ENCODE peak calls at places on chromosomes 16 and 17, in six cellular contexts. R, W, D, Y, K and V are unnamed samples. For H3K36me3, the result is how much of the 10 kb centered on the place peaks cover.

GRCh38 chr17:56593073-56593740 is at the start of gene NOG:
- DNase-seq in Y (peak), D (peak), R (no peak), K (peak), W (peak), V (peak)

GRCh38 chr16:21991621-21992020 is 9.3 kb downstream of the PDZD9 start:
- DNase-seq in W (no peak), Y (peak), K (no peak), R (no peak), D (no peak), V (no peak)

GRCh38 chr16:734981-735881 is 5.6 kb downstream of the CIAO3 start:
- DNase-seq in W (no peak), Y (no peak), D (no peak), R (no peak), K (no peak), V (no peak)

GRCh38 chr16:57041182-57042156 is 50.9 kb upstream of the CPNE2 start:
- DNase-seq in K (no peak), Y (no peak), R (no peak), D (no peak), W (no peak), V (no peak)

GRCh38 chr16:85821441-85821901 is 22.0 kb downstream of the COX4I1 start:
- DNase-seq in Y (peak), W (peak), K (peak), R (peak), D (peak), V (peak)

GRCh38 chr16:53282975-53283946 is 151.0 kb upstream of the RBL2 start:
- DNase-seq in R (no peak), D (peak), K (peak), W (peak), Y (peak), V (peak)

GRCh38 chr16:3752984-3753383 is 35.7 kb upstream of the TRAP1 start:
- DNase-seq in D (no peak), K (no peak), R (no peak), W (no peak), Y (no peak), V (no peak)

GRCh38 chr17:60548990-60549389 is 22.9 kb upstream of the APPBP2 start:
- DNase-seq in K (no peak), W (no peak), D (no peak), R (no peak), Y (no peak), V (no peak)

GRCh38 chr17:50916708-50917417 is 50.7 kb upstream of the TOB1 start:
- DNase-seq in R (no peak), W (no peak), D (no peak), Y (no peak), K (no peak), V (no peak)

GRCh38 chr16:88461291-88462269 is 8.5 kb downstream of the ZFPM1 start:
- DNase-seq in K (peak), R (peak), D (no peak), Y (no peak), W (no peak), V (peak)

GRCh38 chr17:50346313-50347086 is 574 bp downstream of the XYLT2 start:
- DNase-seq in Y (peak), R (no peak), D (no peak), W (no peak), K (peak), V (peak)

GRCh38 chr17:78026381-78026780 is 67.9 kb downstream of the TNRC6C start:
- DNase-seq in K (no peak), R (no peak), D (no peak), W (no peak), Y (no peak), V (no peak)

GRCh38 chr17:43556292-43556691 is 10.2 kb upstream of the ETV4 start:
- DNase-seq in K (peak), R (no peak), D (peak), Y (peak), W (no peak), V (no peak)

GRCh38 chr16:8697965-8698364 is 23.5 kb downstream of the ABAT start:
- DNase-seq in R (no peak), Y (no peak), K (no peak), W (no peak), D (no peak), V (no peak)

GRCh38 chr17:492015-492399 is 139.4 kb upstream of the RPH3AL start:
- DNase-seq in W (no peak), K (no peak), R (no peak), Y (no peak), D (no peak), V (no peak)

GRCh38 chr16:79928142-79928735 is 327.7 kb upstream of the MAF start:
- DNase-seq in Y (no peak), D (no peak), K (no peak), R (no peak), W (no peak), V (no peak)

GRCh38 chr17:51630101-51630671 is 369.8 kb downstream of the UTP18 start:
- DNase-seq in K (no peak), W (no peak), D (no peak), R (no peak), Y (no peak), V (peak)

GRCh38 chr17:151886-152859 is 14.8 kb downstream of the SCGB1C2 start:
- DNase-seq in Y (no peak), R (no peak), W (no peak), K (peak), D (peak), V (no peak)

GRCh38 chr16:70523621-70524405 is at the start of gene SF3B3:
- DNase-seq in K (peak), D (peak), W (peak), R (no peak), Y (peak), V (peak)

GRCh38 chr17:77491921-77492445 is 351.2 kb downstream of the SEC14L1 start:
- DNase-seq in K (no peak), R (no peak), Y (no peak), W (no peak), D (no peak), V (no peak)

GRCh38 chr16:84578538-84579126 is 39.2 kb downstream of the COTL1 start:
- DNase-seq in K (no peak), W (no peak), R (no peak), Y (no peak), D (no peak), V (no peak)

GRCh38 chr16:77794586-77794985 is 6.2 kb downstream of the VAT1L start:
- DNase-seq in K (peak), W (no peak), Y (no peak), R (no peak), D (peak), V (no peak)

GRCh38 chr16:70688266-70688742 is 2.5 kb upstream of the MTSS2 start:
- DNase-seq in D (peak), K (peak), R (no peak), Y (no peak), W (no peak), V (no peak)

GRCh38 chr16:2025878-2026460 is 733 bp upstream of the NHERF2 start:
- DNase-seq in K (no peak), D (no peak), R (no peak), W (no peak), Y (no peak), V (no peak)

GRCh38 chr17:49290690-49291326 is 60.2 kb upstream of the PHOSPHO1 start:
- DNase-seq in Y (peak), K (peak), D (peak), W (no peak), R (no peak), V (peak)

GRCh38 chr16:20383106-20384029 is 21.2 kb downstream of the PDILT start:
- DNase-seq in W (peak), Y (peak), K (peak), D (peak), R (peak), V (peak)

GRCh38 chr16:69132424-69133252 is at the start of the genes CHTF8 and UTP4:
- DNase-seq in Y (peak), W (peak), D (peak), R (no peak), K (peak), V (peak)

GRCh38 chr16:53773150-53773846 is 69.3 kb downstream of the FTO start:
- DNase-seq in K (peak), R (no peak), D (peak), Y (peak), W (peak), V (peak)

GRCh38 chr17:16930571-16931317 is 41.2 kb downstream of the TNFRSF13B start:
- DNase-seq in W (no peak), D (no peak), R (no peak), K (no peak), Y (no peak), V (no peak)

GRCh38 chr16:75621170-75621477 is 2.0 kb downstream of the ADAT1 start:
- DNase-seq in Y (peak), R (no peak), K (peak), W (no peak), D (peak), V (peak)

GRCh38 chr17:27323538-27324212 is 29.8 kb downstream of the WSB1 start:
- DNase-seq in Y (peak), R (no peak), K (peak), D (peak), W (no peak), V (peak)

GRCh38 chr16:2236362-2237075 is at the start of gene DNASE1L2:
- DNase-seq in D (no peak), W (peak), R (no peak), K (peak), Y (peak), V (peak)

GRCh38 chr17:65559802-65560627 is 1.4 kb downstream of the AXIN2 start:
- DNase-seq in Y (peak), W (no peak), R (no peak), K (no peak), D (no peak), V (peak)

GRCh38 chr17:59506907-59507726 is 58.3 kb upstream of the DHX40 start:
- DNase-seq in W (no peak), D (peak), K (peak), R (no peak), Y (peak), V (no peak)

GRCh38 chr16:55955845-55956244 is 80.7 kb upstream of the CES5A start:
- DNase-seq in K (no peak), W (no peak), R (no peak), Y (no peak), D (no peak), V (no peak)

DNA sequence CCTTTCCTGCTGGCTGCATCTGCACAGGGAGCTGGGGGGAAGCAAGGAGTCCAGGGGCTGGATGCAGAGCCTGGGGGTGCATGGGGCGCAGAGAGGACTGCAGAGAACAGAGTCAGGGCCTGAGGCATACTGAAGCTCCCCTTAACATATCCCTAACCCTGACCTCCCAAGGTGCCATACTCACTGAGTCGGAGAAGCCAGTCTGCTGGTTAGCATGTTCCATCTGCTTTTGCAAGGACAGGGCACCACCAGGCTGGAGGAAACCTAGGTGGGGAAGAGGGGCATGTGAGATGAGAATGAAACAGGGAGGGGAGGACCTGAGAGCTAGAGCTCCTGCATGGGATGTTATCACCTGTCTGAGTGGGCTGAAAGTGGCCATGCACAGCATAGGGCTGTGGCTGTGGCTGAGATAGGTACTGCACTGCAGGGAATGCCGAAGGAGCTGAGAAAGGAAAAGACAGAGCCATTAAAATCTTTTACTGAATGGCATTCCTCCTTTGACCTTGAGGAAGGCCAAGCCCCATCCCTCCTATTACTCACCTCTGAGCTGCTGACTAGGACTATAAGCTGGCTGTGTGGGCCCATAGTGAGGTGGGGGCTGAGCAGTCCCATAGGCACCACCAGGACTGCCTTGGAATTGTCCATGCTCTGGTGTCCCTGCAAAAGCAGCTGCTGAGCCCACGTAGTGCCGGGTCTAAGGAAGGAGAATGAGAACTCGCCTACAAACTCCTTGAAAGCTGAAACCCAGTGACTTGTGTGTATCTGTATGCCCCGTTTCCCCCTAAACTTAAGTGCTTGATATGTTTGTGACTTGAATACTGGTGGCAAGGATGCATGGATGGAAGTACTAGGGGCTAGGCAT is 1.9 kb downstream of the GPS2 start:
- DNase-seq in K (no peak), D (peak), W (no peak), R (no peak), Y (no peak), V (peak)
- H3K9ac ChIP-seq in K (peak), D (no peak), W (no peak), R (no peak), Y (no peak), V (no peak)

GRCh38 chr16:11312718-11313492 is 31.8 kb upstream of the PRM1 start:
- DNase-seq in D (peak), R (no peak), K (peak), W (no peak), Y (peak), V (peak)
- H2BK5ac ChIP-seq in D (peak), R (peak), K (peak), W (no peak), Y (peak), V (peak)

GRCh38 chr17:82247856-82248671 is 19.2 kb downstream of the SLC16A3 start:
- DNase-seq in Y (peak), D (no peak), W (no peak), R (no peak), K (no peak), V (no peak)

GRCh38 chr17:82252511-82253178 is 20.9 kb downstream of the CSNK1D start:
- DNase-seq in W (no peak), Y (peak), R (no peak), K (no peak), D (no peak), V (no peak)

GRCh38 chr17:82250868-82251500 is 22.1 kb downstream of the SLC16A3 start:
- DNase-seq in D (no peak), Y (peak), K (no peak), W (no peak), R (no peak), V (no peak)

GRCh38 chr17:82248815-82249638 is 20.2 kb downstream of the SLC16A3 start:
- DNase-seq in K (no peak), Y (peak), R (no peak), D (no peak), W (no peak), V (no peak)

GRCh38 chr17:82249896-82250581 is 21.2 kb downstream of the SLC16A3 start:
- DNase-seq in K (no peak), Y (no peak), D (no peak), R (no peak), W (no peak), V (no peak)
- H3K36me3 ChIP-seq in K (half or more), Y (half or more), D (half or more), R (half or more), W (half or more), V (under half)

GRCh38 chr16:72990571-72990970 is 57.4 kb downstream of the ZFHX3 start:
- DNase-seq in R (no peak), K (no peak), Y (no peak), W (no peak), D (no peak), V (no peak)
- H3K9ac ChIP-seq in R (no peak), K (peak), Y (no peak), W (no peak), D (peak), V (no peak)

GRCh38 chr17:8383143-8383974 is at the start of gene RPL26:
- DNase-seq in D (peak), R (peak), Y (peak), K (peak), W (peak), V (peak)
- H2BK5ac ChIP-seq in D (peak), R (peak), Y (peak), K (peak), W (peak), V (peak)

GRCh38 chr17:5444209-5444608 is 5.3 kb upstream of the C1QBP start:
- DNase-seq in W (no peak), R (no peak), D (no peak), K (no peak), Y (no peak), V (no peak)
- H3K36me3 ChIP-seq in W (half or more), R (under half), D (under half), K (half or more), Y (under half), V (under half)

GRCh38 chr16:48892884-48893283 is 282.9 kb upstream of the N4BP1 start:
- DNase-seq in W (no peak), Y (no peak), K (no peak), R (no peak), D (no peak), V (no peak)
- H3K9ac ChIP-seq in W (no peak), Y (no peak), K (no peak), R (no peak), D (no peak), V (no peak)

GRCh38 chr17:7241783-7242716 is at the start of gene GABARAP:
- DNase-seq in Y (peak), R (no peak), W (peak), D (peak), K (peak), V (peak)
- H2BK5ac ChIP-seq in Y (peak), R (peak), W (peak), D (peak), K (peak), V (peak)

GRCh38 chr16:28985611-28986041 is 774 bp downstream of the LAT start:
- DNase-seq in K (no peak), D (no peak), Y (no peak), R (no peak), W (no peak), V (no peak)
- H3K36me3 ChIP-seq in K (half or more), D (half or more), Y (under half), R (under half), W (under half), V (under half)